ENCODE peak calls at places on chromosomes 6 and 20, in four cellular contexts. N is cardiac muscle cell, L is RWPE2, S is A549. F is an unnamed sample.

GRCh38 chr6:131451330-131452195 is 121.5 kb upstream of the ARG1 start:
- DNase-seq in N (no peak), L (no peak), S (no peak), F (no peak)

GRCh38 chr20:36497856-36498255 is 43.5 kb upstream of the MYL9 start:
- DNase-seq in N (peak; percentile 73), L (no peak), S (no peak), F (no peak)

GRCh38 chr6:27129095-27129815 is 118.2 kb upstream of the PRSS16 start:
- DNase-seq in N (no peak), L (no peak), S (no peak), F (no peak)

GRCh38 chr6:157432231-157432630 is 51.2 kb downstream of the ZDHHC14 start:
- DNase-seq in N (no peak), L (no peak), S (no peak), F (no peak)

GRCh38 chr20:17044920-17045319 is 181.9 kb upstream of the PCSK2 start:
- DNase-seq in N (no peak), L (no peak), S (no peak), F (no peak)

GRCh38 chr20:1211954-1212497 is 8.8 kb downstream of the C20orf202 start:
- DNase-seq in N (no peak), L (no peak), S (no peak), F (no peak)

GRCh38 chr20:37695684-37696342 is 2.0 kb downstream of the CTNNBL1 start:
- DNase-seq in N (no peak), L (no peak), S (no peak), F (no peak)

GRCh38 chr6:26223213-26223612 is 136.0 kb downstream of the HFE start:
- DNase-seq in N (peak; percentile 32), L (no peak), S (peak; percentile 36), F (no peak)

GRCh38 chr6:53411451-53411850 is 62.7 kb upstream of the ELOVL5 start:
- DNase-seq in N (peak; percentile 66), L (no peak), S (no peak), F (no peak)

GRCh38 chr6:5260111-5260620 is 584 bp downstream of the LYRM4 start:
- DNase-seq in N (peak; percentile 69), L (peak; percentile 74), S (peak; percentile 73), F (peak; percentile 75)

GRCh38 chr6:31836036-31836675 is 8.6 kb downstream of the HSPA1B start:
- DNase-seq in N (no peak), L (no peak), S (no peak), F (no peak)

GRCh38 chr6:10414766-10415592 is at the start of gene TFAP2A:
- DNase-seq in N (peak; percentile 42), L (peak; percentile 83), S (peak; percentile 80), F (no peak)

GRCh38 chr20:46638367-46639274 is 12.6 kb downstream of the SLC13A3 start:
- DNase-seq in N (peak; percentile 38), L (no peak), S (no peak), F (no peak)

GRCh38 chr6:170210651-170211403 is 80.1 kb downstream of the DLL1 start:
- DNase-seq in N (no peak), L (no peak), S (no peak), F (no peak)

GRCh38 chr6:145368075-145368474 is 367.2 kb downstream of the EPM2A start:
- DNase-seq in N (peak; percentile 35), L (no peak), S (no peak), F (no peak)

GRCh38 chr6:4647414-4648365 is 128.5 kb upstream of the CDYL start:
- DNase-seq in N (peak; percentile 87), L (no peak), S (peak; percentile 81), F (peak; percentile 77)

GRCh38 chr6:158057213-158057987 is 75.7 kb downstream of the SYNJ2 start:
- DNase-seq in N (peak; percentile 84), L (no peak), S (peak; percentile 75), F (no peak)

GRCh38 chr20:24871429-24872213 is 77.4 kb upstream of the CST7 start:
- DNase-seq in N (peak; percentile 11), L (no peak), S (no peak), F (no peak)

GRCh38 chr6:72580281-72580940 is 41.5 kb upstream of the KCNQ5 start:
- DNase-seq in N (peak; percentile 89), L (no peak), S (peak; percentile 67), F (no peak)

GRCh38 chr20:52240802-52241201 is 49.2 kb upstream of the ZFP64 start:
- DNase-seq in N (no peak), L (no peak), S (no peak), F (no peak)

GRCh38 chr6:16338577-16339262 is 100.3 kb downstream of the GMPR start:
- DNase-seq in N (peak; percentile 99), L (peak; percentile 83), S (peak; percentile 58), F (no peak)

GRCh38 chr20:63520594-63520938 is at the start of gene PPDPF:
- DNase-seq in N (peak; percentile 87), L (no peak), S (peak; percentile 81), F (peak; percentile 87)

GRCh38 chr20:13028001-13028400 is 19.2 kb downstream of the SPTLC3 start:
- DNase-seq in N (peak; percentile 38), L (no peak), S (no peak), F (no peak)

GRCh38 chr6:157644043-157644810 is 178.8 kb upstream of the SNX9 start:
- DNase-seq in N (peak; percentile 27), L (no peak), S (peak; percentile 25), F (no peak)

GRCh38 chr6:47126647-47127339 is 84.7 kb upstream of the ADGRF1 start:
- DNase-seq in N (peak; percentile 73), L (no peak), S (no peak), F (no peak)

GRCh38 chr6:31356216-31356945 is 598 bp downstream of the HLA-B start:
- DNase-seq in N (peak; percentile 40), L (no peak), S (no peak), F (peak; percentile 75)

GRCh38 chr6:67248077-67248476 is 1387.0 kb upstream of the ADGRB3 start:
- DNase-seq in N (no peak), L (no peak), S (no peak), F (no peak)

GRCh38 chr6:39003072-39003471 is 45.5 kb upstream of the GLP1R start:
- DNase-seq in N (peak; percentile 2), L (no peak), S (no peak), F (no peak)

GRCh38 chr6:16181429-16182359 is 52.8 kb downstream of the MYLIP start:
- DNase-seq in N (no peak), L (no peak), S (no peak), F (peak; percentile 56)

GRCh38 chr20:58492795-58493538 is 22.2 kb downstream of the APCDD1L start:
- DNase-seq in N (no peak), L (no peak), S (no peak), F (no peak)

GRCh38 chr6:22248513-22249308 is 48.1 kb downstream of the PRL start:
- DNase-seq in N (peak; percentile 80), L (no peak), S (peak; percentile 92), F (no peak)

GRCh38 chr20:51800132-51800721 is 2.1 kb downstream of the SALL4 start:
- DNase-seq in N (peak; percentile 57), L (peak; percentile 92), S (peak; percentile 62), F (peak; percentile 70)

GRCh38 chr6:136582702-136583471 is 32.7 kb upstream of the MAP7 start:
- DNase-seq in N (peak; percentile 89), L (no peak), S (peak; percentile 81), F (no peak)

GRCh38 chr20:10239954-10240353 is 21.3 kb downstream of the SNAP25 start:
- DNase-seq in N (peak; percentile 72), L (peak; percentile 77), S (peak; percentile 84), F (peak; percentile 74)

GRCh38 chr6:111444794-111445193 is 38.2 kb downstream of the REV3L start:
- DNase-seq in N (no peak), L (no peak), S (no peak), F (no peak)

GRCh38 chr6:111449129-111449528 is 33.9 kb downstream of the REV3L start:
- DNase-seq in N (no peak), L (no peak), S (no peak), F (no peak)

GRCh38 chr6:111441678-111442243 is 41.3 kb downstream of the REV3L start:
- DNase-seq in N (no peak), L (no peak), S (no peak), F (peak; percentile 47)

GRCh38 chr6:111447051-111447450 is 36.0 kb downstream of the REV3L start:
- DNase-seq in N (peak; percentile 23), L (no peak), S (no peak), F (no peak)

DNA sequence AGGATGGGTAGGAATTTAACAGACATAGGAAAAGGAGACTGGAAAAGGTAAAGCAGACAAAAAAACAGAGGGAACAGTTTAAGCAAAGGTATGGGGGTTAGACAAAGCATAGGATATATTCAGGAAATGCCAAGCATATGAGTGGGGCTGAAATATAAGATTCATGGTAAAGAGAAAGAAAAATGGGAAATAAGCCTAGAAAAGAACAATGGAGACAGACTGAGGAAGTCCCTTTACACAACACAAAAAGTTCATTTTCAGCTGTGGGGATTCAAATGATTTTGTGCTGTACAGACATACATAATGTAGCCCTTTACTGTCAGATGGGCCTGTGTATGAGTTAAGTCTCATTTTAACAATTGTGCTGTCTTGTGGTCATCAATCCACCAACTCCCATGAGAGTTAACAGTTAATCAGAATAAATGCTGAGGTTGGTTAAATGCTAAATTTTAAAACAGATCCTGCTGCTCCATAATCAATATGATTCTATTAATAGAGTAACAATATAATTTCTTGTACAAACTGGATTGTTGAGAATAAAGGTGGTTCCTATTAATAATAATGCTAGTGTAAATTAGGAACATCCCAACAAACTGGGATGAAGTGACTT is 37.1 kb downstream of the REV3L start:
- DNase-seq in N (peak; percentile 17), L (no peak), S (no peak), F (no peak)
- H3K4me3 ChIP-seq in N (no peak overlapping the region), L (no peak overlapping the region), S (no peak overlapping the region), F (no peak overlapping the region)

GRCh38 chr20:56817780-56818675 is 188.9 kb downstream of the TFAP2C start:
- DNase-seq in N (no peak), L (no peak), S (no peak), F (no peak)
- TF ChIP-seq CTCF in N (peak; percentile 20), L (peak; percentile 41), S (peak; percentile 17), F (no peak)

DNA sequence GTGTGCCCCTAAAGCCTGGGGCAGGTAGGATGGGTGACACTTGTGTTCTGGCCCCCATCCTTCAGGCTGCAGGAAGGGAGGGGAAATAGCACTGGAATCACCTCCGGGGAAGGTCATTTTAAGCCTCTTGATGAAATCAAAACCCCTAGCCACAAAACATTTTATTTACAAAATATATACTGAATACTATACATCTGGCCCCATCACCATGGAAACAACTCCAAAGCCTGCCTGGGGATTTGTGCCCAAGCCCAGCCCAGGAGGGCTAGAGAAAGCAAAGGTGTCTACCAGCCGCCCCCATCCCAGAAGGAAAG is 2.6 kb downstream of the SMIM29 start:
- DNase-seq in N (no peak), L (no peak), S (no peak), F (no peak)
- H3K27ac ChIP-seq in N (no peak overlapping the region), L (peak overlapping the region; percentile 95), S (peak overlapping the region; percentile 97), F (no peak overlapping the region)

DNA sequence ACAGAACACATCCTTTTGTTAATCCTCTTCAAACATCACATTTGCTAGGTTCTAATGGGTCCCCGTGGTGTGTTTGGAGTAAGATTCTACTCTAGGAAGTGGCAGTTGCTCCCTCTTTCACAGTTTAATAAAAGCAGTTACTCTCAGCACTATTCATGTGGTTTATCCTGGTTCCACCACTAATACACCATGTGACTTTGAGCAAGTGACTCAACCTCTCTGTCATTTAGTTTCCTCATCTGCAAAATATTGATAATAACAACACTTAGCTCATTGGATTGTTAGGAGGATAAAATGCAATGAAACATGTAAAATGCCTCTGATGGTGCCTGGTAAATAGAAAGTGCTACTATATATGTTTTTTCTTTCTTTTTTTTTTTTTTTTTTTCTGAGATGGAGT is 488.0 kb upstream of the NOX3 start:
- DNase-seq in N (no peak), L (no peak), S (no peak), F (no peak)
- H3K4me3 ChIP-seq in N (no peak overlapping the region), L (no peak overlapping the region), S (no peak overlapping the region), F (no peak overlapping the region)

GRCh38 chr20:32995802-32996201 is 8.4 kb downstream of the SUN5 start:
- DNase-seq in N (no peak), L (no peak), S (no peak), F (no peak)
- TF ChIP-seq CTCF in N (peak; percentile 8), L (peak; percentile 19), S (no peak), F (no peak)